ENCODE peak calls at places on chromosome 3, in six cellular contexts. One of them, this sample, is unnamed.

GRCh38 chr3:42829083-42829627 is 19.9 kb downstream of the ACKR2 start:
- DNase-seq in endothelial cell of umbilical vein: no peak
- DNase-seq in GM12878: no peak
- DNase-seq in HepG2: peak
- DNase-seq in A549: no peak
- DNase-seq in K562: no peak
- DNase-seq in this sample: no peak

GRCh38 chr3:64623125-64623524 is 64.7 kb downstream of the ADAMTS9 start:
- DNase-seq in endothelial cell of umbilical vein: no peak
- DNase-seq in A549: no peak
- DNase-seq in HepG2: no peak
- DNase-seq in K562: no peak
- DNase-seq in GM12878: no peak
- DNase-seq in this sample: no peak

GRCh38 chr3:49134471-49135265 is 1.8 kb upstream of the LAMB2 start:
- DNase-seq in A549: no peak
- DNase-seq in HepG2: peak
- DNase-seq in K562: peak
- DNase-seq in endothelial cell of umbilical vein: no peak
- DNase-seq in GM12878: no peak
- DNase-seq in this sample: no peak

GRCh38 chr3:65006300-65006739 is 318.5 kb upstream of the ADAMTS9 start:
- DNase-seq in GM12878: no peak
- DNase-seq in K562: no peak
- DNase-seq in A549: no peak
- DNase-seq in endothelial cell of umbilical vein: no peak
- DNase-seq in HepG2: no peak
- DNase-seq in this sample: no peak

GRCh38 chr3:110528305-110529121 is 543.1 kb upstream of the NECTIN3 start:
- DNase-seq in endothelial cell of umbilical vein: no peak
- DNase-seq in HepG2: no peak
- DNase-seq in A549: no peak
- DNase-seq in K562: peak
- DNase-seq in GM12878: no peak
- DNase-seq in this sample: no peak

GRCh38 chr3:1527780-1528179 is 435.0 kb downstream of the CNTN6 start:
- DNase-seq in GM12878: no peak
- DNase-seq in K562: no peak
- DNase-seq in endothelial cell of umbilical vein: no peak
- DNase-seq in HepG2: no peak
- DNase-seq in A549: no peak
- DNase-seq in this sample: no peak

GRCh38 chr3:43874290-43874689 is 183.6 kb downstream of the ABHD5 start:
- DNase-seq in HepG2: no peak
- DNase-seq in A549: no peak
- DNase-seq in endothelial cell of umbilical vein: no peak
- DNase-seq in K562: no peak
- DNase-seq in GM12878: no peak
- DNase-seq in this sample: no peak

GRCh38 chr3:50010959-50011358 is 71.0 kb downstream of the RBM6 start:
- DNase-seq in HepG2: no peak
- DNase-seq in endothelial cell of umbilical vein: no peak
- DNase-seq in GM12878: no peak
- DNase-seq in K562: no peak
- DNase-seq in A549: no peak
- DNase-seq in this sample: no peak

GRCh38 chr3:12924437-12924836 is 83.1 kb upstream of the RPL32 start:
- DNase-seq in A549: no peak
- DNase-seq in K562: no peak
- DNase-seq in endothelial cell of umbilical vein: no peak
- DNase-seq in HepG2: no peak
- DNase-seq in GM12878: no peak
- DNase-seq in this sample: no peak

GRCh38 chr3:129031476-129032215 is 28.9 kb upstream of the GP9 start:
- DNase-seq in A549: no peak
- DNase-seq in GM12878: no peak
- DNase-seq in HepG2: no peak
- DNase-seq in endothelial cell of umbilical vein: no peak
- DNase-seq in K562: no peak
- DNase-seq in this sample: no peak

GRCh38 chr3:169493512-169494141 is 169.9 kb downstream of the MECOM start:
- DNase-seq in endothelial cell of umbilical vein: no peak
- DNase-seq in GM12878: no peak
- DNase-seq in K562: no peak
- DNase-seq in HepG2: no peak
- DNase-seq in A549: no peak
- DNase-seq in this sample: no peak

GRCh38 chr3:119352863-119353527 is 58.8 kb downstream of the ARHGAP31 start:
- DNase-seq in endothelial cell of umbilical vein: peak
- DNase-seq in GM12878: no peak
- DNase-seq in K562: no peak
- DNase-seq in A549: no peak
- DNase-seq in HepG2: peak
- DNase-seq in this sample: peak

GRCh38 chr3:80770106-80771079 is 991.1 kb downstream of the GBE1 start:
- DNase-seq in HepG2: no peak
- DNase-seq in A549: no peak
- DNase-seq in K562: peak
- DNase-seq in endothelial cell of umbilical vein: no peak
- DNase-seq in GM12878: peak
- DNase-seq in this sample: no peak

GRCh38 chr3:58924581-58924980 is 125.2 kb downstream of the CFAP20DC start:
- DNase-seq in K562: no peak
- DNase-seq in A549: no peak
- DNase-seq in HepG2: no peak
- DNase-seq in endothelial cell of umbilical vein: no peak
- DNase-seq in GM12878: no peak
- DNase-seq in this sample: no peak

GRCh38 chr3:170178631-170179030 is 2.9 kb downstream of the PHC3 start:
- DNase-seq in endothelial cell of umbilical vein: no peak
- DNase-seq in GM12878: no peak
- DNase-seq in A549: no peak
- DNase-seq in K562: no peak
- DNase-seq in HepG2: no peak
- DNase-seq in this sample: peak

GRCh38 chr3:149917124-149917667 is 53.5 kb downstream of the PFN2 start:
- DNase-seq in A549: no peak
- DNase-seq in GM12878: no peak
- DNase-seq in K562: no peak
- DNase-seq in endothelial cell of umbilical vein: no peak
- DNase-seq in HepG2: no peak
- DNase-seq in this sample: no peak

GRCh38 chr3:50256978-50257890 is 11.7 kb upstream of the SEMA3B start:
- DNase-seq in K562: no peak
- DNase-seq in A549: no peak
- DNase-seq in HepG2: no peak
- DNase-seq in GM12878: no peak
- DNase-seq in endothelial cell of umbilical vein: peak
- DNase-seq in this sample: peak

GRCh38 chr3:294096-294495 is 97.5 kb downstream of the CHL1 start:
- DNase-seq in A549: no peak
- DNase-seq in GM12878: no peak
- DNase-seq in endothelial cell of umbilical vein: no peak
- DNase-seq in K562: no peak
- DNase-seq in HepG2: no peak
- DNase-seq in this sample: no peak

GRCh38 chr3:10928961-10929471 is 63.5 kb upstream of the SLC6A1 start:
- DNase-seq in A549: no peak
- DNase-seq in HepG2: no peak
- DNase-seq in GM12878: no peak
- DNase-seq in endothelial cell of umbilical vein: no peak
- DNase-seq in K562: no peak
- DNase-seq in this sample: no peak

GRCh38 chr3:46915297-46915822 is 37.8 kb downstream of the PTH1R start:
- DNase-seq in GM12878: no peak
- DNase-seq in K562: no peak
- DNase-seq in HepG2: no peak
- DNase-seq in endothelial cell of umbilical vein: no peak
- DNase-seq in A549: no peak
- DNase-seq in this sample: no peak
- TF ChIP-seq POLR2A in GM12878: peak
- TF ChIP-seq POLR2A in K562: peak
- TF ChIP-seq POLR2A in HepG2: peak
- TF ChIP-seq POLR2A in endothelial cell of umbilical vein: no peak
- TF ChIP-seq POLR2A in A549: no peak
- TF ChIP-seq POLR2A in this sample: no peak

GRCh38 chr3:72767927-72768880 is 80.0 kb downstream of the SHQ1 start:
- DNase-seq in HepG2: no peak
- DNase-seq in endothelial cell of umbilical vein: no peak
- DNase-seq in K562: no peak
- DNase-seq in GM12878: no peak
- DNase-seq in A549: no peak
- DNase-seq in this sample: no peak
- TF ChIP-seq MYC in HepG2: no peak
- TF ChIP-seq MYC in endothelial cell of umbilical vein: no peak
- TF ChIP-seq MYC in K562: no peak
- TF ChIP-seq MYC in GM12878: no peak
- TF ChIP-seq MYC in A549: no peak
- TF ChIP-seq MYC in this sample: no peak

GRCh38 chr3:51947215-51947900 is 5.2 kb downstream of the PARP3 start:
- DNase-seq in A549: no peak
- DNase-seq in HepG2: no peak
- DNase-seq in K562: no peak
- DNase-seq in endothelial cell of umbilical vein: no peak
- DNase-seq in GM12878: no peak
- DNase-seq in this sample: no peak
- TF ChIP-seq CTCF in A549: no peak
- TF ChIP-seq CTCF in HepG2: no peak
- TF ChIP-seq CTCF in K562: no peak
- TF ChIP-seq CTCF in endothelial cell of umbilical vein: no peak
- TF ChIP-seq CTCF in GM12878: no peak
- TF ChIP-seq CTCF in this sample: no peak

GRCh38 chr3:19961960-19962359 is 15.1 kb downstream of the RAB5A start:
- DNase-seq in K562: no peak
- DNase-seq in endothelial cell of umbilical vein: no peak
- DNase-seq in GM12878: no peak
- DNase-seq in A549: no peak
- DNase-seq in HepG2: no peak
- DNase-seq in this sample: no peak

GRCh38 chr3:19954676-19955075 is 7.8 kb downstream of the RAB5A start:
- DNase-seq in K562: no peak
- DNase-seq in HepG2: no peak
- DNase-seq in GM12878: no peak
- DNase-seq in endothelial cell of umbilical vein: no peak
- DNase-seq in A549: no peak
- DNase-seq in this sample: no peak

GRCh38 chr3:19959505-19959904 is 12.6 kb downstream of the RAB5A start:
- DNase-seq in GM12878: no peak
- DNase-seq in A549: no peak
- DNase-seq in endothelial cell of umbilical vein: no peak
- DNase-seq in K562: no peak
- DNase-seq in HepG2: no peak
- DNase-seq in this sample: no peak

GRCh38 chr3:19960670-19961069 is 13.8 kb downstream of the RAB5A start:
- DNase-seq in HepG2: no peak
- DNase-seq in GM12878: no peak
- DNase-seq in A549: no peak
- DNase-seq in K562: no peak
- DNase-seq in endothelial cell of umbilical vein: no peak
- DNase-seq in this sample: no peak
- TF ChIP-seq POLR2A in HepG2: no peak
- TF ChIP-seq POLR2A in GM12878: no peak
- TF ChIP-seq POLR2A in A549: no peak
- TF ChIP-seq POLR2A in K562: no peak
- TF ChIP-seq POLR2A in endothelial cell of umbilical vein: no peak
- TF ChIP-seq POLR2A in this sample: no peak

GRCh38 chr3:14524311-14524711 is 15.8 kb downstream of the GRIP2 start:
- DNase-seq in GM12878: no peak
- DNase-seq in A549: no peak
- DNase-seq in K562: peak
- DNase-seq in HepG2: no peak
- DNase-seq in endothelial cell of umbilical vein: no peak
- DNase-seq in this sample: no peak
- TF ChIP-seq MYC in GM12878: no peak
- TF ChIP-seq MYC in A549: no peak
- TF ChIP-seq MYC in K562: no peak
- TF ChIP-seq MYC in HepG2: no peak
- TF ChIP-seq MYC in endothelial cell of umbilical vein: no peak
- TF ChIP-seq MYC in this sample: no peak

GRCh38 chr3:52847241-52847640 is 12.4 kb upstream of the MUSTN1 start:
- DNase-seq in endothelial cell of umbilical vein: no peak
- DNase-seq in GM12878: no peak
- DNase-seq in HepG2: no peak
- DNase-seq in K562: no peak
- DNase-seq in A549: no peak
- DNase-seq in this sample: no peak
- TF ChIP-seq CTCF in endothelial cell of umbilical vein: no peak
- TF ChIP-seq CTCF in GM12878: no peak
- TF ChIP-seq CTCF in HepG2: no peak
- TF ChIP-seq CTCF in K562: no peak
- TF ChIP-seq CTCF in A549: no peak
- TF ChIP-seq CTCF in this sample: no peak

GRCh38 chr3:127427666-127428065 is 139.8 kb upstream of the PRR20G start:
- DNase-seq in K562: no peak
- DNase-seq in HepG2: no peak
- DNase-seq in endothelial cell of umbilical vein: no peak
- DNase-seq in A549: no peak
- DNase-seq in GM12878: no peak
- DNase-seq in this sample: no peak
- TF ChIP-seq POLR2A in K562: no peak
- TF ChIP-seq POLR2A in HepG2: no peak
- TF ChIP-seq POLR2A in endothelial cell of umbilical vein: no peak
- TF ChIP-seq POLR2A in A549: no peak
- TF ChIP-seq POLR2A in GM12878: no peak
- TF ChIP-seq POLR2A in this sample: no peak

GRCh38 chr3:7739754-7740153 is 761.9 kb upstream of the LMCD1 start:
- DNase-seq in A549: no peak
- DNase-seq in K562: no peak
- DNase-seq in endothelial cell of umbilical vein: no peak
- DNase-seq in HepG2: no peak
- DNase-seq in GM12878: no peak
- DNase-seq in this sample: no peak

GRCh38 chr3:7737263-7737662 is 764.4 kb upstream of the LMCD1 start:
- DNase-seq in K562: no peak
- DNase-seq in A549: no peak
- DNase-seq in GM12878: no peak
- DNase-seq in HepG2: no peak
- DNase-seq in endothelial cell of umbilical vein: no peak
- DNase-seq in this sample: no peak

GRCh38 chr3:7728566-7729519 is 772.8 kb upstream of the LMCD1 start:
- DNase-seq in GM12878: no peak
- DNase-seq in A549: no peak
- DNase-seq in K562: no peak
- DNase-seq in HepG2: no peak
- DNase-seq in endothelial cell of umbilical vein: no peak
- DNase-seq in this sample: no peak

GRCh38 chr3:7733933-7734332 is 767.7 kb upstream of the LMCD1 start:
- DNase-seq in A549: no peak
- DNase-seq in K562: no peak
- DNase-seq in HepG2: no peak
- DNase-seq in GM12878: no peak
- DNase-seq in endothelial cell of umbilical vein: peak
- DNase-seq in this sample: no peak

DNA sequence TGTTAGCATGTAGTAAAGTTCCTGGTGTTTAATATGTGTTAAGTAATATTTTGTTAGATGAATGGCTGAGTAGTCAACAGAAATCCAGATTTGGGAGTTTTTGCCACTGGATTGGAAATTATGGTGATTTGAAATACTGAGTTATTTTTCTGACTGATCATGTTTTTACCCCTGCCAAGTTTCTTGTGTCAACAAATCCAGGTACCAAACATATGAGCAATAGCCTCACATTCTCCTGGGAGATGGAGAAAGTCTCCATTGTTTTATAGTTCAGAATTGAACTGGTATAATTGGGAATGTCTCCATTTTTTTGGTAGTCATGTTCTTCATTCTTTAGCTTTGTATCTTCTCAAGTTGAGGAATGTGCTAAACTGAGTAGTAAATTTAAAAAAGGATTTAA is 767.2 kb upstream of the LMCD1 start:
- DNase-seq in GM12878: no peak
- DNase-seq in A549: no peak
- DNase-seq in K562: no peak
- DNase-seq in endothelial cell of umbilical vein: peak
- DNase-seq in HepG2: no peak
- DNase-seq in this sample: no peak
- TF ChIP-seq MYC in GM12878: no peak
- TF ChIP-seq MYC in A549: no peak
- TF ChIP-seq MYC in K562: no peak
- TF ChIP-seq MYC in endothelial cell of umbilical vein: no peak
- TF ChIP-seq MYC in HepG2: no peak
- TF ChIP-seq MYC in this sample: no peak

This sample was measured in NB4.